ENCODE peak calls at places on chromosomes 7 and 10, in four cellular contexts. T, G, B and D are unnamed samples.

GRCh38 chr7:105849122-105849855 is 27.1 kb downstream of the ATXN7L1 start:
- DNase-seq in T (peak; percentile 68), G (peak; percentile 58), B (peak; percentile 46), D (no peak)

GRCh38 chr7:144388950-144389349 is 14.5 kb downstream of the NOBOX start:
- DNase-seq in T (no peak), G (no peak), B (no peak), D (no peak)

GRCh38 chr10:124693396-124693795 is 50.8 kb downstream of the FAM53B start:
- DNase-seq in T (no peak), G (no peak), B (no peak), D (no peak)

GRCh38 chr7:80967536-80968297 is 48.9 kb upstream of the SEMA3C start:
- DNase-seq in T (no peak), G (no peak), B (peak; percentile 18), D (no peak)

GRCh38 chr7:129778770-129779601 is 167.5 kb downstream of the NRF1 start:
- DNase-seq in T (no peak), G (no peak), B (no peak), D (no peak)

GRCh38 chr10:24569828-24570657 is 153.6 kb downstream of the ARHGAP21 start:
- DNase-seq in T (no peak), G (no peak), B (no peak), D (no peak)

GRCh38 chr7:36764929-36765328 is 40.6 kb upstream of the AOAH start:
- DNase-seq in T (no peak), G (no peak), B (peak; percentile 2), D (no peak)

GRCh38 chr7:78006063-78006755 is 207.6 kb downstream of the PHTF2 start:
- DNase-seq in T (no peak), G (no peak), B (no peak), D (no peak)

GRCh38 chr10:104109908-104110662 is 11.9 kb upstream of the SFR1 start:
- DNase-seq in T (peak; percentile 92), G (no peak), B (peak; percentile 90), D (no peak)

GRCh38 chr7:144736880-144737493 is 98.9 kb downstream of the TPK1 start:
- DNase-seq in T (no peak), G (no peak), B (no peak), D (no peak)

GRCh38 chr10:54363390-54363789 is 437.6 kb downstream of the PCDH15 start:
- DNase-seq in T (no peak), G (no peak), B (no peak), D (no peak)

GRCh38 chr7:32462451-32462850 is 27.7 kb downstream of the LSM5 start:
- DNase-seq in T (no peak), G (no peak), B (no peak), D (no peak)

GRCh38 chr10:87674963-87675362 is 15.3 kb downstream of the PAPSS2 start:
- DNase-seq in T (no peak), G (no peak), B (peak; percentile 40), D (no peak)

GRCh38 chr7:137847418-137848050 is 760 bp upstream of the DGKI start:
- DNase-seq in T (no peak), G (no peak), B (peak; percentile 20), D (no peak)

GRCh38 chr7:80960228-80960627 is 41.4 kb upstream of the SEMA3C start:
- DNase-seq in T (no peak), G (no peak), B (no peak), D (no peak)

GRCh38 chr7:144786522-144786921 is 49.3 kb downstream of the TPK1 start:
- DNase-seq in T (no peak), G (no peak), B (no peak), D (no peak)

GRCh38 chr10:21715531-21716195 is 181.6 kb downstream of the MLLT10 start:
- DNase-seq in T (no peak), G (no peak), B (peak; percentile 34), D (no peak)

GRCh38 chr10:74135452-74135851 is 15.2 kb downstream of the AP3M1 start:
- DNase-seq in T (no peak), G (no peak), B (no peak), D (no peak)

DNA sequence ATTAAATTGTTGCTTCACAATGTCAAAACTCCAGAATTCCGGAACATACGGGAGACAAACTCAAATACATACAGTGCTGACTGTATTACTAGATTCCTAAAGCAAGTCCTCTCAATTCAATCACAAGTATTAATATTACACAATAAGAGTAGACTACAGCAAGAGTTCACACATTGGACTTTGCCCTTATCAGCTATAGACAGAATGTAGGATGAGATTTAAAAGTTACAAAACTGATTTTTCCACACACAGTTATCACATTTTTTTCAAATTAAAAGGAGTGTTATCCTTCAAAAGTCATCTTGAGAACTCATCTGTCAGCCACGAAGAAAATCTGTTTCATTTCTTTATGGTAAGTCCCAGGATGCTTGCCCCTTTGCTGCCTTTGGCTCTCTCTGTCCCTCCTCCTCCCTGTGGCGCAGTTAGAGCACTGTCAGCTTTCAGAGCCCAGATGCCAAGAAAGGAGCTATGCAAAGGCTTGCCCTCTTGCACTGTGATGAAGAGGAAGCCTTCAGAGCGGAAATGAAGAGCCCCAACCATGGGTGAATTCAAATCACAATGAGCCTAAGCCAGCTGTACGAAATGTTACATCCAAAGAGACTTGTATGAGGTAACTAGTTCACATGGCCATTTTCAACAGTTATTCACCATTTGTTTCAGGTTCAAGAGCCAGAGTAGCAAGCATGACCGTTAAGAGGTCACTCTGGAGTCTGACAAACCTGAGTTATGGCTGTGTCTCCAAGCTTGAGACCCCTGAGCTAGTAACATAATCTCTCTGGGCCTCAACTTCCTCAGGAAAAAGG is 10.7 kb downstream of the NCOA4 start:
- DNase-seq in T (no peak), G (no peak), B (peak; percentile 26), D (no peak)
- H3K27ac ChIP-seq in T (peak overlapping the region; percentile 2), G (peak overlapping the region; percentile 13), B (no peak overlapping the region), D (no peak overlapping the region)

DNA sequence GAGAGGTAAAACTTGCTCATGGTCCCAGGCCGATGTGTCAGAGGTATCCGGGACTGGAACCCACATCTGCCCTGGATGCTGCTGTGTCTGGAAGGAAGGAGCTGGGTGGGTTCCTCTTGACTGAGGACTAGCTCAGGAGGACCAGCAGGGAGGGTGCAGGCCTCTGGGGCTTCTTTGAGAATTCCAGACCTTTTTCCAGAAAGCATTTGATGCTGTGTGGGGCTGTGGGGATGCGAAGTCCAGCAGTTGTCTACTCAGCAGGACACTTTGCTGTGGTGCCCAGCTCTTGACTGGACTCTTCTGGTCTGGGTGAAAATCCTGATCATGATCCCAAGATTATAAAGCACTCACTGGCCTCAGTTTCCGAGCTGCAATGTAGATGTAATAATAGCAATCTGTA is 1.7 kb downstream of the RAMP3 start:
- DNase-seq in T (no peak), G (no peak), B (no peak), D (no peak)
- H3K27ac ChIP-seq in T (no peak overlapping the region), G (no peak overlapping the region), B (no peak overlapping the region), D (no peak overlapping the region)

GRCh38 chr7:70380315-70381027 is 751.5 kb upstream of the GALNT17 start:
- DNase-seq in T (no peak), G (peak; percentile 80), B (no peak), D (no peak)

GRCh38 chr7:70383369-70383768 is 748.6 kb upstream of the GALNT17 start:
- DNase-seq in T (no peak), G (no peak), B (no peak), D (no peak)

GRCh38 chr7:70376561-70377031 is 755.3 kb upstream of the GALNT17 start:
- DNase-seq in T (no peak), G (no peak), B (no peak), D (no peak)

GRCh38 chr7:70377957-70378356 is 754.0 kb upstream of the GALNT17 start:
- DNase-seq in T (no peak), G (no peak), B (no peak), D (no peak)

DNA sequence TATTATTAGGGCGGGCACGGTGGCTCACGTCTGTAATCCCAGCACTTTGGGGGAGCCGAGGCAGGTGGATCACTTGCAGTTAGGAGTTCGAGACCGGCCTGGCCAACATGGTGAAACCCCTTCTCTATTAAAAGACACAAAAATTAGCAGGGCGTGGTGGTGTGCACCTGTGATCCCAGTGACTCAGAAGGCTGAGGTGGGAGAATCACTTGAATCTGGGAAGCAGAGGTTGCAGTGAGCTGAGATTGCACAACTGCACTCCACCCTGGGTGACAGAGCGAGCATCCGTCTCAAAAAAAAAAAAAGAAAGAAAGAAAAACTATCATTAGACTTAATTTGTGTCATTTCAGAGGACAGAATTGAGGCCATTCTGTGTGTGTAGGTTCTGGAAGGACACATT is 752.7 kb upstream of the GALNT17 start:
- DNase-seq in T (no peak), G (no peak), B (no peak), D (no peak)
- H3K27ac ChIP-seq in T (no peak overlapping the region), G (no peak overlapping the region), B (no peak overlapping the region), D (no peak overlapping the region)

GRCh38 chr7:44211126-44211675 is 10.4 kb downstream of the YKT6 start:
- DNase-seq in T (no peak), G (no peak), B (no peak), D (peak; percentile 45)

GRCh38 chr7:44210107-44210506 is 9.3 kb downstream of the YKT6 start:
- DNase-seq in T (no peak), G (no peak), B (no peak), D (peak; percentile 25)

GRCh38 chr7:44213206-44213871 is 12.6 kb downstream of the YKT6 start:
- DNase-seq in T (no peak), G (no peak), B (no peak), D (peak; percentile 23)

GRCh38 chr7:44212581-44213184 is 11.9 kb downstream of the YKT6 start:
- DNase-seq in T (no peak), G (no peak), B (no peak), D (peak; percentile 25)

DNA sequence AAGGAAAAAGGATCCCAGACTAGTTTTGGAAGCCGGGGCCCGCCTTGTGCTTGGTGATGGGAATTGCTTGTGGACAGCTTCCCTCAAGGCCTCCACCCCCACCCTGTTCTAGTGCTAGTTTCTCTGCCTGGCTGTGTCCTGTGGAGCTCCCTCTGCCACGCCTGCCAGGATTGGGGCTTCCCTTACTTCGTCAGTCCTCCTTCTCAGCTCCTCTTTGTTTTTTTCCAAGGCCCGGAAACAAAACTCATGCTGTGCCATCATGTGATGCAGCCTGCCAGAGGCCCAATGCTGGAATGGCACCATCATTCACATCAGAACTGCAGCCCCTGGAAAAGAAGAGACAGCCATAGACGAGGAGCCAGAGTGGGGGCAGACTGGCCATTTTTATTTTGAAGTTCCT is 11.2 kb downstream of the YKT6 start:
- DNase-seq in T (no peak), G (no peak), B (no peak), D (peak; percentile 40)
- H3K27ac ChIP-seq in T (no peak overlapping the region), G (no peak overlapping the region), B (no peak overlapping the region), D (no peak overlapping the region)

DNA sequence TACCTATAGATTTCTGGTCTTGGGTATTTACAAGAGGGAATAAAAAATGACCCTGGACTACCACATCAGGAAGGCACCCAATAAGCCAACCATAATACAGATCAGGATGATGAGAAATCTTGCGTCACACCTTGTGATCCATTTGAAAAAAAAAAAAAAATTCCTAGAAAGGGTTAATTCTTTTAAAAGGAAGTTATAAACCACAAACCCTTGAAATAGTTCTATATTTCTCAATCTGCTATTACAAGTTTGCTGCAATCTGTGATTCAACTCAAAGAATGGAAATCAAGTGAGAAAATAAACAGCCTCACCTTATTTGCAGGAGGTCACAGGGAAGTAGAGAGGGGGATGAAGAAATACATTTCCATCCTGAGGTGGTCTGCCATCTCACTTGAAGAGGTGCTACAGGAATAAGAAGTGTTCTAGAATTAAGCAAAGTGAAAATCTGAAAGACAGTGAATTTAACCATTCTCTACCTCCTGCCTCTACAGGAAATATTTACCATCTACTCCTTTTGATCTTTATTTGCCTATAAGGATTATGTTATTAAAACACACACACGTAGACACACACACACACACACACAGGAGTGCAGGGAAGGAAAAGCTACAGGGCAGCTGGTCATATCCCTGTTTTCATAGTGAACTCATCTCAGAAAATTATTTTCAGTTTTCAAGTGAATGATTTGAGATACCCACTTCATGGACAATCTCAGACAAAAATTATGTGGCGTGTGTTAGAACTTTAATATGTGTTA is 231.2 kb upstream of the CELF2 start:
- DNase-seq in T (no peak), G (no peak), B (peak; percentile 78), D (no peak)
- H3K27ac ChIP-seq in T (no peak overlapping the region), G (no peak overlapping the region), B (peak overlapping the region; percentile 85), D (peak overlapping the region; percentile 95)